ENCODE peak calls at places on chromosomes 5 and 9, in four cellular contexts. One of them, this sample, is unnamed.

GRCh38 chr9:123541441-123541840 is 185.4 kb downstream of the CRB2 start:
- DNase-seq in GM03348: no peak
- DNase-seq in IMR-90: no peak
- DNase-seq in iPS DF 19.7: no peak
- DNase-seq in this sample: peak

GRCh38 chr5:69242215-69242927 is 7.7 kb downstream of the CDK7 start:
- DNase-seq in iPS DF 19.7: no peak
- DNase-seq in GM03348: no peak
- DNase-seq in IMR-90: no peak
- DNase-seq in this sample: no peak

GRCh38 chr9:12718482-12719026 is 25.4 kb downstream of the TYRP1 start:
- DNase-seq in IMR-90: peak
- DNase-seq in GM03348: peak
- DNase-seq in iPS DF 19.7: no peak
- DNase-seq in this sample: peak

GRCh38 chr5:179914032-179914755 is 6.5 kb upstream of the TBC1D9B start:
- DNase-seq in GM03348: peak
- DNase-seq in IMR-90: peak
- DNase-seq in iPS DF 19.7: no peak
- DNase-seq in this sample: peak

GRCh38 chr5:151509231-151509630 is 61.8 kb downstream of the SLC36A1 start:
- DNase-seq in GM03348: no peak
- DNase-seq in iPS DF 19.7: no peak
- DNase-seq in IMR-90: no peak
- DNase-seq in this sample: no peak

GRCh38 chr9:34571180-34571800 is 18.2 kb downstream of the CNTFR start:
- DNase-seq in IMR-90: no peak
- DNase-seq in GM03348: no peak
- DNase-seq in iPS DF 19.7: no peak
- DNase-seq in this sample: no peak

GRCh38 chr9:34684145-34684544 is 6.9 kb downstream of the CCL19 start:
- DNase-seq in IMR-90: no peak
- DNase-seq in GM03348: no peak
- DNase-seq in iPS DF 19.7: no peak
- DNase-seq in this sample: no peak

GRCh38 chr9:124810513-124811355 is 33.8 kb downstream of the OLFML2A start:
- DNase-seq in GM03348: peak
- DNase-seq in iPS DF 19.7: peak
- DNase-seq in IMR-90: peak
- DNase-seq in this sample: no peak

GRCh38 chr5:140116716-140117115 is 2.8 kb downstream of the PURA start:
- DNase-seq in iPS DF 19.7: no peak
- DNase-seq in IMR-90: no peak
- DNase-seq in GM03348: no peak
- DNase-seq in this sample: no peak

GRCh38 chr9:70013598-70014196 is 30.0 kb upstream of the MAMDC2 start:
- DNase-seq in GM03348: peak
- DNase-seq in IMR-90: peak
- DNase-seq in iPS DF 19.7: no peak
- DNase-seq in this sample: peak

GRCh38 chr5:80069918-80070318 is 34.8 kb downstream of the THBS4 start:
- DNase-seq in iPS DF 19.7: no peak
- DNase-seq in IMR-90: no peak
- DNase-seq in GM03348: peak
- DNase-seq in this sample: no peak

GRCh38 chr9:119375892-119376291 is 6.7 kb upstream of the BRINP1 start:
- DNase-seq in IMR-90: no peak
- DNase-seq in iPS DF 19.7: peak
- DNase-seq in GM03348: peak
- DNase-seq in this sample: no peak

GRCh38 chr9:112858625-112859147 is 32.0 kb downstream of the SLC46A2 start:
- DNase-seq in IMR-90: peak
- DNase-seq in GM03348: peak
- DNase-seq in iPS DF 19.7: no peak
- DNase-seq in this sample: no peak

GRCh38 chr9:91239367-91240111 is 122.2 kb downstream of the AUH start:
- DNase-seq in GM03348: no peak
- DNase-seq in IMR-90: no peak
- DNase-seq in iPS DF 19.7: no peak
- DNase-seq in this sample: peak

GRCh38 chr5:124754206-124754927 is 7.9 kb upstream of the ZNF608 start:
- DNase-seq in GM03348: no peak
- DNase-seq in IMR-90: no peak
- DNase-seq in iPS DF 19.7: no peak
- DNase-seq in this sample: no peak